ENCODE peak calls at places on chromosomes 16 and 17, in five cellular contexts. C is brain microvascular endothelial cell, A is PC-3, K is A549, Q is astrocyte of the spinal cord. P is an unnamed sample.

GRCh38 chr16:56203052-56203451 is 11.8 kb downstream of the GNAO1 start:
- DNase-seq in C (peak; percentile 19), A (no peak), K (peak; percentile 38), Q (peak; percentile 2), P (no peak)

GRCh38 chr16:14186954-14187306 is 115.8 kb downstream of the MRTFB start:
- DNase-seq in C (no peak), A (no peak), K (no peak), Q (peak; percentile 14), P (no peak)

GRCh38 chr17:73342057-73342522 is 30.3 kb upstream of the CDC42EP4 start:
- DNase-seq in C (peak; percentile 64), A (peak; percentile 48), K (peak; percentile 93), Q (peak; percentile 90), P (peak; percentile 79)

GRCh38 chr16:4700380-4700996 is 7.1 kb downstream of the NUDT16L1 start:
- DNase-seq in C (no peak), A (no peak), K (no peak), Q (no peak), P (no peak)

GRCh38 chr17:18974407-18975149 is 22.6 kb downstream of the SLC5A10 start:
- DNase-seq in C (no peak), A (peak; percentile 53), K (no peak), Q (no peak), P (no peak)

GRCh38 chr16:4924593-4925378 is 12.2 kb downstream of the PPL start:
- DNase-seq in C (no peak), A (peak; percentile 86), K (no peak), Q (no peak), P (no peak)

GRCh38 chr17:64357191-64357981 is 33.3 kb downstream of the PECAM1 start:
- DNase-seq in C (peak; percentile 87), A (peak; percentile 76), K (no peak), Q (no peak), P (peak; percentile 99)

GRCh38 chr17:43327421-43327820 is 71.4 kb upstream of the ARL4D start:
- DNase-seq in C (no peak), A (peak; percentile 4), K (no peak), Q (peak; percentile 17), P (no peak)

GRCh38 chr16:85525464-85526117 is 87.5 kb upstream of the GSE1 start:
- DNase-seq in C (no peak), A (no peak), K (no peak), Q (no peak), P (no peak)

GRCh38 chr16:72783716-72784320 is 264.1 kb downstream of the ZFHX3 start:
- DNase-seq in C (peak; percentile 70), A (peak; percentile 68), K (no peak), Q (peak; percentile 52), P (peak; percentile 9)

GRCh38 chr17:1223662-1224061 is 43.9 kb upstream of the ABR start:
- DNase-seq in C (no peak), A (no peak), K (no peak), Q (no peak), P (no peak)

GRCh38 chr16:66308096-66308495 is 58.4 kb upstream of the CDH5 start:
- DNase-seq in C (no peak), A (no peak), K (no peak), Q (no peak), P (no peak)

GRCh38 chr16:65111306-65111705 is 10.6 kb downstream of the CDH11 start:
- DNase-seq in C (no peak), A (peak; percentile 88), K (no peak), Q (no peak), P (no peak)

GRCh38 chr16:23482778-23483177 is 27.5 kb downstream of the GGA2 start:
- DNase-seq in C (no peak), A (no peak), K (no peak), Q (no peak), P (no peak)

GRCh38 chr16:85103096-85104079 is 8.9 kb downstream of the CIBAR2 start:
- DNase-seq in C (no peak), A (no peak), K (no peak), Q (no peak), P (no peak)

GRCh38 chr17:70254735-70255460 is 85.6 kb downstream of the KCNJ2 start:
- DNase-seq in C (no peak), A (peak; percentile 23), K (no peak), Q (peak; percentile 23), P (no peak)

GRCh38 chr17:38428150-38428642 is at the start of gene ARHGAP23:
- DNase-seq in C (no peak), A (peak; percentile 41), K (peak; percentile 60), Q (peak; percentile 65), P (no peak)

GRCh38 chr17:2192367-2193028 is 111.1 kb downstream of the SMG6 start:
- DNase-seq in C (peak; percentile 95), A (peak; percentile 88), K (peak; percentile 54), Q (peak; percentile 97), P (peak; percentile 94)

GRCh38 chr17:205817-206216 is 24.4 kb upstream of the DOC2B start:
- DNase-seq in C (no peak), A (no peak), K (no peak), Q (no peak), P (no peak)

GRCh38 chr17:67558740-67559380 is 158.9 kb upstream of the NOL11 start:
- DNase-seq in C (no peak), A (no peak), K (no peak), Q (no peak), P (no peak)

GRCh38 chr17:64459284-64459747 is 10.4 kb downstream of the MILR1 start:
- DNase-seq in C (peak; percentile 80), A (peak; percentile 88), K (no peak), Q (peak; percentile 61), P (peak; percentile 23)

GRCh38 chr16:75226550-75227360 is 8.0 kb downstream of the CTRB1 start:
- DNase-seq in C (no peak), A (no peak), K (no peak), Q (no peak), P (no peak)

GRCh38 chr17:19867654-19868395 is at the start of gene ULK2:
- DNase-seq in C (peak; percentile 23), A (peak; percentile 61), K (peak; percentile 52), Q (peak; percentile 76), P (peak; percentile 38)

GRCh38 chr16:11296706-11297491 is 15.8 kb upstream of the PRM1 start:
- DNase-seq in C (no peak), A (no peak), K (no peak), Q (no peak), P (no peak)

GRCh38 chr17:7252176-7253043 is at the start of gene ELP5:
- DNase-seq in C (peak; percentile 94), A (peak; percentile 86), K (peak; percentile 97), Q (peak; percentile 96), P (peak; percentile 86)

GRCh38 chr16:89269805-89270665 is 52.5 kb downstream of the ZNF778 start:
- DNase-seq in C (no peak), A (peak; percentile 86), K (no peak), Q (no peak), P (no peak)

GRCh38 chr17:13544292-13544691 is 57.4 kb downstream of the HS3ST3A1 start:
- DNase-seq in C (peak; percentile 97), A (peak; percentile 87), K (no peak), Q (peak; percentile 99), P (peak; percentile 99)

GRCh38 chr17:50047488-50048126 is 8.3 kb upstream of the ITGA3 start:
- DNase-seq in C (peak; percentile 66), A (peak; percentile 95), K (no peak), Q (peak; percentile 80), P (no peak)

GRCh38 chr17:38996660-38997337 is 29.6 kb upstream of the FBXO47 start:
- DNase-seq in C (no peak), A (no peak), K (no peak), Q (no peak), P (no peak)

GRCh38 chr17:38451840-38452529 is 23.7 kb downstream of the ARHGAP23 start:
- DNase-seq in C (peak; percentile 77), A (no peak), K (no peak), Q (peak; percentile 92), P (peak; percentile 52)

DNA sequence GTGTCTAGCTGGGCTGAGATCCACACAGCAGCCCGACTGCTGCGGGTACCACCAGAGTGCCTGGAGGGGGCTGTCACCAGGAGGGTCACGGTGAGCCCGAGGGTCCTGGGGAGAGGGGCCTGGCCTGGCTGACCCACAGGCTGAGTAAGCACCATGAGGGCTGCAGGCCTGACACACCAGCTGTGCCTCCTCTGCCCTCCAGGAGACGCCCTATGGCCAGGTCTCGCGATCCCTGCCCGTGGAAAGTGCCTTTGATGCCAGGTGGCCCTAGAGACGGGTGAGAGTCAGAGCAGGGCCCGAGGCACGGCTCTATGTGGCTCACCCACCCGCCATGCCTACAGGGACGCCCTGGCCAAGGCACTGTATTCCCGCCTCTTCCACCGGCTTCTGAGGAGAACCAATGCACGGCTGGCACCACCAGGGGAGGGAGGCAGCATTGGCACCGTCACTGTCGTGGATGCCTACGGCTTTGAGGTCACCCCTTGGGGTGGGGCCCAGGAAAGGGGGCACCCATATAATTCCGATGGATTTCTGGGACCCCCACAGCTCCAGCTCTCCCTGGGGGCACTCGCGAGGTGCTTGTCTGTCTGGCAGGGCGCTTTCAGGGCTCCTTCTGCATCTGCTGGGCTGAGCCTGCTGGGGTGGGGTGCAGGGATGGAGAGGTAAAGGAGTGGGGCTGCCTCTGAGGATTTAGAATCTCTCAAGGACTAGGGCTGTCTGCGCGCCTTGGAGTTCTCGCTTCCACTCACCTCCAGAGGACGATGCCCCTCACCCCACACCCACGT is 7.1 kb downstream of the MYO15B start:
- DNase-seq in C (no peak), A (no peak), K (no peak), Q (no peak), P (no peak)
- TF ChIP-seq CTCF in C (no peak), A (no peak), K (no peak), Q (no peak), P (no peak)

GRCh38 chr16:9094008-9094846 is 2.8 kb downstream of the HAPSTR1 start:
- DNase-seq in C (no peak), A (no peak), K (no peak), Q (no peak), P (no peak)
- H3K4me3 ChIP-seq in C (peak overlapping the region; percentile 95), A (peak overlapping the region; percentile 92), K (peak overlapping the region; percentile 89), Q (peak overlapping the region; percentile 94), P (peak overlapping the region; percentile 89)

DNA sequence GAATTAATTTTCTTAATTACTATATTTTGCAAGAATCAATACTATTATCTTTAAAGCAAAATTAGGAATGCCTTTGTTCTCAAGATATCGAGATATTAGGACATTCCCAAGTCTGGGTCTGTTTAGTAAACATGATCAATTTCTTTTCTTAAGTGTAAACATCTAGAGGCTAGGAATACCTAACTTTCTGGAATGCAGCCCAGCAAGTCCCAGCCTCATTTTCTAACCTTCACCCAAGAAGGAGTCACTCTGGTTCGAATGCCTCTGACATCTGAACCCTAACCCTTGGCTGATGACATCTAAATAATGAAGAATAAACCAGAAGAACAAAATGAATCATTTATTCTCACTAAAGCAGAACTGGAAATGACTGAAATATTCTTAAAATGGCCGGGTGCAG is 297.5 kb upstream of the IRX3 start:
- DNase-seq in C (no peak), A (no peak), K (no peak), Q (no peak), P (no peak)
- TF ChIP-seq CTCF in C (no peak), A (no peak), K (no peak), Q (no peak), P (no peak)

DNA sequence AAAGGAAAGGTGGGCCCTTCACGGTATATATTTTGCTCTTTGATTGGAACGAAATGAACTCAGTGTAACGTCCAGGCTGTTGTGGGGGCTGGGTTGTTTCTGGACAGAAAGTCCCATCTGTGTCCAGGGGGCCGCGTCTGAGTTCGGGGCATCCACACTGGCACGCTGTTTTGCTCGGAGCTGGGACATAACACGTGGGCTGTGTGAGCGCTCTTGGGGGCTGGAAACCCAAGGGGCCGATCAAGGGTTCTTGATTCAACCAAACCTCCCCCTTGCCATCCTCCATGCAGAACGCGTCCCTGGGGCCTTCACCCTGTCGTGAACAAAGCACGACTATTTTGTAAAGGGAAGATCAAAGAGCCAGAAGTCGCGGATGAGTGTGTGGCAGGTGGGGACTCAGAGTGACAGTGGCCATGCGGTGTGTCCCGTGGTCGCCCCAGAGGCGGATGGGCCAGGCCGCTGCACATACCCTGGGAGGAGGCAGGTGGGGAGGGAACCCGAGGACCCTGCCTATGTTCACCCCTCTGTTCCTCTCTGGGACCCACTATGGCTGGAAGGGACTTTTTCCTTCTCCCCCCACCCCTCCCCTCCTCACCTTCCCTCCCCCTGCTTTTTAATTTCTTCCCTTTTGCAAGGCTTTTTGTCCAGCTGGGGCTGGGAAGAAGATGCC is 387.2 kb downstream of the SEC14L1 start:
- DNase-seq in C (no peak), A (no peak), K (no peak), Q (no peak), P (no peak)
- H3K4me3 ChIP-seq in C (peak overlapping the region; percentile 37), A (no peak overlapping the region), K (peak overlapping the region; percentile 41), Q (no peak overlapping the region), P (peak overlapping the region; percentile 38)

P was measured in astrocyte of the cerebellum.